ENCODE peak calls at places on chromosomes 4 and X, in four cellular contexts. W is GM13976, Y is left lung, D is fibroblast of lung. C is an unnamed sample.
A peak's percentile ranks its signal among the peaks of the same experiment; 100 is the strongest.

GRCh38 chr4:111689214-111689613 is 456.0 kb upstream of the FAM241A start:
- DNase-seq in W (no peak), Y (no peak), D (peak; percentile 70), C (no peak)

GRCh38 chr4:107818301-107818910 is 6.3 kb upstream of the SGMS2 start:
- DNase-seq in W (no peak), Y (no peak), D (peak; percentile 35), C (no peak)

GRCh38 chr4:124939908-124940307 is 227.4 kb upstream of the ANKRD50 start:
- DNase-seq in W (no peak), Y (no peak), D (no peak), C (no peak)

GRCh38 chr4:14853186-14853946 is 148.9 kb upstream of the CPEB2 start:
- DNase-seq in W (no peak), Y (no peak), D (peak; percentile 96), C (no peak)

GRCh38 chr4:91758487-91758886 is 545.3 kb upstream of the GRID2 start:
- DNase-seq in W (no peak), Y (no peak), D (peak; percentile 76), C (no peak)

GRCh38 chr4:143667461-143667860 is 33.0 kb downstream of the FREM3 start:
- DNase-seq in W (no peak), Y (no peak), D (peak; percentile 82), C (no peak)

GRCh38 chrX:154412468-154412867 is 1.1 kb downstream of the TAFAZZIN start:
- DNase-seq in W (no peak), Y (no peak), D (no peak), C (no peak)

GRCh38 chr4:107017681-107018321 is 18.3 kb downstream of the DKK2 start:
- DNase-seq in W (no peak), Y (no peak), D (no peak), C (no peak)

GRCh38 chr4:67684839-67685531 is 16.0 kb downstream of the UBA6 start:
- DNase-seq in W (no peak), Y (no peak), D (peak; percentile 21), C (no peak)

GRCh38 chr4:9898596-9899345 is 117.3 kb downstream of the DRD5 start:
- DNase-seq in W (peak; percentile 36), Y (no peak), D (no peak), C (no peak)

GRCh38 chr4:182960228-182960627 is 43.0 kb upstream of the DCTD start:
- DNase-seq in W (no peak), Y (no peak), D (no peak), C (no peak)

GRCh38 chrX:68190799-68191198 is 242.5 kb downstream of the OPHN1 start:
- DNase-seq in W (no peak), Y (no peak), D (no peak), C (no peak)

GRCh38 chr4:8439914-8440490 is 521 bp downstream of the ACOX3 start:
- DNase-seq in W (no peak), Y (no peak), D (no peak), C (no peak)

GRCh38 chr4:54268151-54268550 is 39.1 kb downstream of the PDGFRA start:
- DNase-seq in W (no peak), Y (no peak), D (peak; percentile 31), C (no peak)

GRCh38 chr4:41882622-41883347 is 52.4 kb upstream of the TMEM33 start:
- DNase-seq in W (peak; percentile 86), Y (peak; percentile 92), D (peak; percentile 19), C (no peak)

GRCh38 chrX:43644124-43644701 is 11.9 kb upstream of the MAOA start:
- DNase-seq in W (no peak), Y (no peak), D (peak; percentile 83), C (no peak)

GRCh38 chr4:3375688-3376087 is 66.1 kb upstream of the HGFAC start:
- DNase-seq in W (no peak), Y (peak; percentile 62), D (peak; percentile 75), C (no peak)

GRCh38 chrX:70264784-70265183 is 3.4 kb upstream of the ARR3 start:
- DNase-seq in W (no peak), Y (no peak), D (no peak), C (no peak)

GRCh38 chr4:76738081-76738931 is 159.6 kb downstream of the SOWAHB start:
- DNase-seq in W (peak; percentile 41), Y (no peak), D (peak; percentile 97), C (no peak)

DNA sequence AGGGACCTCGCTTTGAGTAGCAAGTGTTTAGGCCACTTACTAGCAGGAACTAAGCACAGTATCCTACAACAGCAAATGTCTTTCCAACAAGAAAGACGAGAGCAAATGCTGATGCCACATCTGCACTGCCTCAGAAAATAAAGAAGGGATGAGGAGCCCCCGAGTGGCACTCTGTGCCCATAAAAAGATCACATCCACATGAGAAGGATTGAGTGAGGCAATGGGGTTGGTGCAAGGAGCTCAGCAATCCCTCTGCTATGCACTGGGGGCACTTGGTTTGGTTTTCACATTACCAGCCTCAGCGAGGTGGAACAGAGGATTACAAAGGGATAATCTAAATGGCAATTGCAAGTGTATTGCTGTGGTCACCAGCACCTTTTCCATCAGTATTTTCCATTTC is 252.8 kb upstream of the SLC7A11 start:
- DNase-seq in W (no peak), Y (no peak), D (peak; percentile 16), C (no peak)
- TF ChIP-seq CTCF in W (no peak), Y (no peak), D (no peak), C (peak; percentile 40)

GRCh38 chrX:13840121-13840520 is 23.2 kb upstream of the GPM6B start:
- DNase-seq in W (no peak), Y (no peak), D (no peak), C (no peak)

GRCh38 chrX:13843150-13843721 is 26.3 kb upstream of the GPM6B start:
- DNase-seq in W (no peak), Y (no peak), D (no peak), C (no peak)

GRCh38 chrX:13845721-13846378 is 29.0 kb upstream of the GPM6B start:
- DNase-seq in W (no peak), Y (no peak), D (peak; percentile 47), C (no peak)
- TF ChIP-seq CTCF in W (no peak), Y (no peak), D (no peak), C (no peak)

GRCh38 chrX:121407627-121408026 is 360.2 kb downstream of the GLUD2 start:
- DNase-seq in W (no peak), Y (no peak), D (no peak), C (no peak)
- TF ChIP-seq CTCF in W (no peak), Y (no peak), D (no peak), C (no peak)

DNA sequence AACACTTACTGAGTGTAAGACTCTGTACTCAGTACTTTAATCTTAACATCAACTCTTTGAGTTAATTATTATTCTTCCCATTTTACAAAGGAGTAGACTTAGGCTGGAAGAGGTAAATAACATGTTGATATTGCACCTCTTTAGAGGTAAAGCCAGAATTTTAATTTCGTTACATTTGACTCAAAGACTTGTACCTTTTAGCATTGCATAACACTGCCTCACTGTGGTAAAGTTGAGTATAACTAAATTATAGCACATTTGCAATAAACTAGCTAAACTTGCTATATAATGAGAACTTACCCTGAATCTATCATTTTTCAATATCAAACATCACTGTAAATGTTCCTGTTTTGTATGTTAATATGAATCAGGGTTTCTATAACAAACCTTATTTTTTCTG is 218.5 kb downstream of the PRR32 start:
- DNase-seq in W (no peak), Y (no peak), D (no peak), C (no peak)
- TF ChIP-seq CTCF in W (no peak), Y (no peak), D (no peak), C (peak; percentile 71)

GRCh38 chr4:165343353-165344191 is 16.1 kb downstream of the MSMO1 start:
- DNase-seq in W (no peak), Y (no peak), D (no peak), C (no peak)
- TF ChIP-seq CTCF in W (no peak), Y (no peak), D (no peak), C (peak; percentile 41)

DNA sequence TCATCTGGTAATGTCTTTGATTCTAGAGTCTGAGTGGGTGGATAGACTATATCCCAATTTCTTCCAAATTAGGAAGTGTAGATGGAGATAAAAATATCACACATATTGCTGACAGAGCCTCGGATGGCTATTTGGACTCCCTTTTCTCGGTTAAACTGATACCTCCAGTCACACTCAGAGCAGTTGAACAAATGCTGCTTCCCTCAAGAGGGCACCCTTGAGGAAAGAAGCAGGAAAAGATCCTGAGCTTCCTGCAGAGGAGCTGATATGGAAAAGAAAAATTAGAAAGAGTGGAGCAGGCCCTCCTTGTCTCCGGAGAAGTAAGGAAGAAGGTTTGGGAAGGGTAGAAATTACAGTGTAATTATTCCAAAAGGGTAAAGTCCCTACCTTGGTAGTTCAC is 96.2 kb upstream of the CCSER1 start:
- DNase-seq in W (no peak), Y (no peak), D (no peak), C (no peak)
- TF ChIP-seq CTCF in W (no peak), Y (no peak), D (no peak), C (peak; percentile 36)

DNA sequence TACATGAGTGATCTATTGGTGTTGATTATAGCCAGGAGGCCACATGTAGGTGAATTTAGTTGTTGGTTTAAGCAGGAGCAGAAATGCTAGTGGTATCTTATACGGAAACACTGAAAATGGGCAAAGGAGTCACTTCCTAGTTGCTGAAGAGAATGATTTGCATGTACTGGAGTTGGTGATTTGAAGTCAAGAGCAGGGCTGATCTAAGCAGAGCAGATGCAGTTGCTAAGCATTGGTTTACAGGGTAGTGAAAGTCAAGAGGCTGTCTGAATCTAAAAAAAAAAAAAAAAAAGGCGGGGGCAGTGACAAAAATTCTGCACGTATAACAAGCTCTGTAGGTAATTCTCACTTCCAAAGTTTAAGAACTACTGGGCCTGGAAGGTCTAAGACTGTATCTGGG is 90.4 kb upstream of the HPRT1 start:
- DNase-seq in W (peak; percentile 55), Y (no peak), D (no peak), C (no peak)
- TF ChIP-seq CTCF in W (no peak), Y (no peak), D (no peak), C (no peak)

DNA sequence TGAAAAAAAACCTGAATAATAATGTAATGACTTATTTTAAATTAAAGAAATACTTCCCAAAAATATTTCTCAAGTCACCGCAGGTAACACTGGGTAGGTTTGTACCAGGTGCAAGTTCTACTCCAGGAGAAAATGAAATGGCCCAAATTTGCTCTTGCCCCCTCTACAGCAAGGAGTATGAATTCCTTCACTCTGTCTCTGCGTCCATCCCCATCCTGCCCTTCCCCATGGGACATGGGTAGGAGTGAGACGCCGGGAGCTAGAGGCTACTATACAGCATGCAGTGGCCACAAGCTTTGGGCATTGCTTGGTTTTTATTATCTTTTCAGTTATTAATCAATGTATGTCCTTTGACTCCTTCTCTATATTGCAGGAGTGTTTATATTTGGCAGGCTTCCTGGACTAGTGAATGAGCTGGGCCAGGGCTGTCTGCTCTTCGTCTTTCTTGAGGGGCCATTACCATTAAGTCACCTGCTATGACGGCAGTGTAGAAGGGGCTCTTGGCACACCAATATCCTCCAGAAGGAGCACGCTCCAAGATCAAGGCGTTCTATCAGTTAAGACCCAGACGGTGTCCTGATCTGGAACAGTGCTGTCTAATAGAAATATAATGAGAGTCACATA is 149.6 kb downstream of the ENPP6 start:
- DNase-seq in W (no peak), Y (no peak), D (no peak), C (no peak)
- TF ChIP-seq CTCF in W (no peak), Y (no peak), D (no peak), C (no peak)